ENCODE peak calls at places on chromosome 3, in six cellular contexts. Y, N, R, Q, K and A are unnamed samples.

GRCh38 chr3:70805044-70805732 is 492.8 kb upstream of the MDFIC2 start:
- DNase-seq in K (no peak), R (no peak), Q (no peak), N (no peak), Y (no peak), A (no peak)

GRCh38 chr3:127750226-127751031 is 71.9 kb downstream of the MGLL start:
- DNase-seq in K (peak; percentile 55), Q (no peak), N (no peak), Y (peak; percentile 82), R (no peak), A (no peak)

GRCh38 chr3:48406443-48407431 is 23.1 kb downstream of the PLXNB1 start:
- DNase-seq in Y (no peak), Q (no peak), N (no peak), R (peak; percentile 16), K (no peak), A (peak; percentile 6)

GRCh38 chr3:158748237-158748828 is 16.1 kb upstream of the RARRES1 start:
- DNase-seq in Y (no peak), Q (no peak), N (no peak), R (peak; percentile 74), K (no peak), A (no peak)

GRCh38 chr3:64238971-64239667 is 13.9 kb upstream of the PRICKLE2 start:
- DNase-seq in R (peak; percentile 47), Q (no peak), K (peak; percentile 75), Y (no peak), N (peak; percentile 67), A (no peak)

GRCh38 chr3:10322355-10322715 is 1.4 kb upstream of the SEC13 start:
- DNase-seq in Y (no peak), Q (no peak), K (peak; percentile 8), R (no peak), N (no peak), A (no peak)

GRCh38 chr3:4985330-4986174 is 6.3 kb downstream of the BHLHE40 start:
- DNase-seq in Q (no peak), N (no peak), K (peak; percentile 68), Y (no peak), R (no peak), A (no peak)

GRCh38 chr3:58574682-58575081 is 2.5 kb downstream of the FAM107A start:
- DNase-seq in R (no peak), K (no peak), N (no peak), Q (no peak), Y (no peak), A (no peak)

GRCh38 chr3:141278196-141279073 is 46.8 kb downstream of the PXYLP1 start:
- DNase-seq in K (no peak), R (no peak), N (no peak), Y (no peak), Q (no peak), A (no peak)

GRCh38 chr3:188520466-188520865 is 366.5 kb downstream of the LPP start:
- DNase-seq in R (no peak), N (no peak), Q (no peak), Y (no peak), K (no peak), A (no peak)

GRCh38 chr3:158912188-158912587 is 110.3 kb downstream of the MFSD1 start:
- DNase-seq in Y (no peak), R (no peak), K (no peak), N (no peak), Q (no peak), A (no peak)

GRCh38 chr3:16148783-16149182 is 25.7 kb upstream of the GALNT15 start:
- DNase-seq in Q (no peak), R (no peak), Y (no peak), N (no peak), K (no peak), A (no peak)

GRCh38 chr3:181484026-181484425 is 227.7 kb upstream of the SOX2 start:
- DNase-seq in K (no peak), N (no peak), Q (no peak), Y (no peak), R (no peak), A (no peak)

GRCh38 chr3:122406198-122406597 is 9.7 kb downstream of the WDR5B start:
- DNase-seq in K (no peak), Q (no peak), R (no peak), N (no peak), Y (peak; percentile 32), A (no peak)

GRCh38 chr3:120646771-120647449 is 35.1 kb downstream of the HGD start:
- DNase-seq in K (no peak), Y (no peak), N (no peak), R (no peak), Q (no peak), A (no peak)

DNA sequence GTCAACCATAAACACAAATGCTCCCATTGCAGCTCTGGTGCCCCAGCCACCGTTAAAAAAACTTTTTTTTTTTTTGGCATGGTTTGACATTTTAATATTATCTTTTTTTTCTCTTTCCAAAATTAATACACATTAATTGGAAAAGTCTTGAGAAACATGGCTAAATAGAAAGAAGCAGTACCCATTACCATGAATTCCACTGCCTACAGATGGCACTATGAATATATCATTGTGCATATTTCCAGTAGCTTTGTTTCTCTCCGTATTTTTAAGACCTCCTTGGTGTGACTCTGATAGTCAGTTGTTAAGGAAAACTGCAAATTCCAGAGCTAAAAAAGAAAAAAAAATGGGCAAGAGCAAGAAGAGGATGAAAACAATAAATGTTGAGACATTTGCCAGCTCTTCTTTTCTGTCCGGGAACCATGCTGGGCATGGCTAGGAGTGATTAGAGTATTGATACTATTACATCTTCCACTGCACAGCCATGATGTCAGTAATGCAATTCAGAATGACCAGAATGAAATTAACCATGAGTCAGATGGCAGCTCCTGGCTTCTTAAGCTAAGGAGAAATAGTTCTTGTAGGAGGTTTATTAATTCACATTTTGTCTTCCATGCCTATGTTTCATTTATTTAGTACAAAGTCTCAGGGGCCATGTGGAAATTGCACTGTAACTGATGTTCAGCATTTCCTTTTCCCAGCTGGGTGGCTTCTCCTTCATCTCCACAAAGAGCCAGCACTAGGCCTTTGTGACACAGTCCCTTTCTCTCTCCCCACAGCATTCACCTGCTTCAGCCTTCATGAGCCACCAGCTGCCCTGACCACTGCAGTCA is 31.9 kb downstream of the SLC7A14 start:
- DNase-seq in R (no peak), N (no peak), K (no peak), Y (no peak), Q (no peak), A (no peak)
- TF ChIP-seq CTCF in R (no peak), N (no peak), K (no peak), Y (no peak), Q (no peak), A (no peak)

GRCh38 chr3:184491867-184492615 is 69.5 kb upstream of the EPHB3 start:
- DNase-seq in N (peak; percentile 81), R (peak; percentile 74), K (no peak), Q (no peak), Y (no peak), A (no peak)

GRCh38 chr3:184486614-184487013 is 75.0 kb upstream of the EPHB3 start:
- DNase-seq in Y (no peak), N (no peak), K (no peak), Q (no peak), R (no peak), A (no peak)

GRCh38 chr3:184488577-184488976 is 73.0 kb upstream of the EPHB3 start:
- DNase-seq in K (no peak), N (no peak), Q (no peak), R (no peak), Y (no peak), A (no peak)

GRCh38 chr3:184489457-184489856 is 72.1 kb upstream of the EPHB3 start:
- DNase-seq in Q (no peak), K (no peak), N (no peak), Y (no peak), R (no peak), A (no peak)

DNA sequence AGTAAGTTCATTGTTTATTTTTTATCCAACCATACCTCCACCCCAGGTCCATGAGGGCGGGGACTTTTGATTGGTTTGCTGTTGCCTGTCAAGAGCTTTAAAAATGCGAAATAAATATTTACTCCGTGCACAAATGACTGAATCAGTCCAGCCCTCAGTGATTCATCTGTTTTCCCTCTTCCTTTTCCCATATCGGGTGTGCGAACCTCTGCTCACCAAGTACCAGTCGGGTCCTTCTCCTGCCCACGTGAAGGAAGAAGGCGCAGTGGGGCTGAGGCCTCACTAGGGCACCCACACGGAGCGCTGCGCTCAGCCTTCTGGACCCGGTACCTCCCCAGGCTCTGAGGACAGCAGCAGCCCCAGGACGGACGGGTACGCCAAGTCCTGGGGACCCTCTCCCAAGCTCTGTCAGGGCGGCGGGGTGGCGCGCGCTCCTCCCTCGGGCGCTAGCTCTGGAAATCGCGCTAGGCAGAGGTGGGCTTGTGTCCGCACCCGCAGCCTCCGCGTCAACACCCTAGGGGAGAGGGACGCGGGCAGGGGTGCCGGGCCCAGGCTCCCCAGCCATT is 70.5 kb upstream of the EPHB3 start:
- DNase-seq in R (peak; percentile 66), N (peak; percentile 77), Y (no peak), K (no peak), Q (no peak), A (no peak)
- TF ChIP-seq CTCF in R (no peak), N (no peak), Y (no peak), K (no peak), Q (no peak), A (no peak)

DNA sequence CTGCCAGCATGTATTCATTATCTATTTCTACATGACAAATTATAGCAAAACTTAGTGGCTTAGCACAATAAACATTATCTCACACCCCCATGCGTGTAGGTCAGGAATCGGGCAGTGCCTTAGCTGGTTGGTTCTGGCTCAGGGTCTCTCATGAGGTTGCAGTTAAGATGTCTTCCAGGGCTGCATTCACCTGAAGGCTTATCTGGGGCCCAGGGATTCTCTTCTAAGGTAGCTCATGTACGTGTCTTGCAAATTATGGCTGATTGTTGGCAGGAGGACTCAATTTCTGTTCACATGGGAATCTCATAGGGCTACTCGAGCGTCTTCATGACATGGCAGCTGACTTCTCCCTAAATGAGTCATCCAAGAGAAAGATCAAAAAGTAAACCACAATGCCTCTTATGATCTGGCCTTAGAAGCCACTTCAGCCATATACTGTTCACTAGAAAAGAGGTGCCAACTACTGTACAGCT is 42.9 kb upstream of the TSC22D2 start:
- DNase-seq in R (no peak), Q (no peak), N (no peak), Y (no peak), K (no peak), A (no peak)
- TF ChIP-seq CTCF in R (no peak), Q (no peak), N (no peak), Y (no peak), K (no peak), A (no peak)

DNA sequence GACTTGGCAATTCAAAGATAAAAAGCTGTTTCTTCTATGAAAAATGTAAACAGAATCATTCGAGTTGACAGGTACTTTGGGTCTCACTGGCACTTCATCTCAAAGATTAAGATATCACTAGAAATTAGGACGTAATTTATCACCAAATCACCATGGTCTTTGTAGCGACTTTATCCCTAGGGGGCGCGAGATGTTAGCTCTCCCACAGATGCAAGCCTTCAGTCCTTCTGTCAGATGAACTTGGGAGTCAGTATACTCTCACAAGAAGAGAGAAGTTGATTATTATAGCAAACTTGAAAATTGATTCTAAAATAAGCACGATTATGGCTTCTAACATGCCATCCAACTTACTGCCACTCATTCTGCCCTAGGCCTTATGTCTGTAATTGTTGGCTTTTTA is 150.3 kb downstream of the ALCAM start:
- DNase-seq in K (no peak), N (no peak), Q (no peak), R (no peak), Y (no peak), A (no peak)
- TF ChIP-seq CTCF in K (no peak), N (no peak), Q (no peak), R (no peak), Y (no peak), A (peak; percentile 47)